ENCODE peak calls at places on chromosomes 6 and 20, in seven cellular contexts. M is NB4, N is mucosa of descending colon, Z is nephron progenitor cell, P is bronchial epithelial cell, A is foreskin fibroblast, U is heart left ventricle. K is an unnamed sample.

GRCh38 chr6:25150863-25151262 is 128.3 kb upstream of the CARMIL1 start:
- DNase-seq in M (no peak), N (no peak), Z (no peak), P (no peak), A (no peak), U (no peak), K (no peak)

GRCh38 chr20:31877684-31878083 is 7.2 kb downstream of the TTLL9 start:
- DNase-seq in M (no peak), N (no peak), Z (no peak), P (no peak), A (no peak), U (no peak), K (no peak)

GRCh38 chr6:26556263-26557070 is 18.3 kb downstream of the HMGN4 start:
- DNase-seq in M (peak), N (no peak), Z (peak), P (peak), A (peak), U (peak), K (no peak)

GRCh38 chr20:36128463-36129176 is 25.9 kb upstream of the EPB41L1 start:
- DNase-seq in M (peak), N (no peak), Z (no peak), P (peak), A (peak), U (no peak), K (no peak)

GRCh38 chr6:30543824-30544223 is 12.5 kb downstream of the GNL1 start:
- DNase-seq in M (no peak), N (no peak), Z (no peak), P (no peak), A (no peak), U (no peak), K (no peak)

GRCh38 chr20:51631011-51631950 is 88.8 kb upstream of the NFATC2 start:
- DNase-seq in M (peak), N (no peak), Z (no peak), P (peak), A (peak), U (peak), K (no peak)

GRCh38 chr6:37130704-37131103 is 39.2 kb upstream of the PIM1 start:
- DNase-seq in M (peak), N (peak), Z (no peak), P (peak), A (peak), U (peak), K (no peak)

GRCh38 chr20:54140486-54140885 is 33.3 kb downstream of the CYP24A1 start:
- DNase-seq in M (no peak), N (no peak), Z (no peak), P (no peak), A (no peak), U (no peak), K (no peak)

GRCh38 chr6:111950661-111951426 is 77.6 kb upstream of the FYN start:
- DNase-seq in M (no peak), N (no peak), Z (peak), P (no peak), A (peak), U (peak), K (no peak)

GRCh38 chr6:2695464-2696095 is 55.1 kb downstream of the MYLK4 start:
- DNase-seq in M (peak), N (no peak), Z (no peak), P (peak), A (no peak), U (no peak), K (no peak)

GRCh38 chr6:36387440-36388303 is at the start of gene ETV7:
- DNase-seq in M (peak), N (peak), Z (peak), P (no peak), A (no peak), U (no peak), K (no peak)

GRCh38 chr6:3181105-3181504 is 23.8 kb upstream of the TUBB2A start:
- DNase-seq in M (no peak), N (no peak), Z (no peak), P (no peak), A (no peak), U (no peak), K (no peak)

GRCh38 chr6:14286144-14286543 is 168.6 kb downstream of the CD83 start:
- DNase-seq in M (no peak), N (no peak), Z (no peak), P (peak), A (peak), U (no peak), K (no peak)

GRCh38 chr20:25139061-25139705 is 56.3 kb upstream of the ENTPD6 start:
- DNase-seq in M (no peak), N (no peak), Z (no peak), P (no peak), A (no peak), U (no peak), K (no peak)

GRCh38 chr20:62208805-62209755 is 11.0 kb downstream of the HRH3 start:
- DNase-seq in M (no peak), N (peak), Z (peak), P (no peak), A (no peak), U (no peak), K (no peak)

GRCh38 chr6:79570129-79570801 is 33.0 kb upstream of the LCA5 start:
- DNase-seq in M (no peak), N (no peak), Z (no peak), P (peak), A (peak), U (no peak), K (no peak)

GRCh38 chr6:79377047-79377446 is 142.6 kb upstream of the HMGN3 start:
- DNase-seq in M (no peak), N (no peak), Z (no peak), P (peak), A (peak), U (no peak), K (no peak)

GRCh38 chr20:25527949-25528348 is 57.4 kb downstream of the NINL start:
- DNase-seq in M (no peak), N (no peak), Z (no peak), P (no peak), A (no peak), U (no peak), K (no peak)

GRCh38 chr6:27541932-27542297 is 69.0 kb upstream of the ZNF184 start:
- DNase-seq in M (no peak), N (no peak), Z (no peak), P (no peak), A (no peak), U (no peak), K (no peak)

GRCh38 chr20:44014807-44015732 is 100.4 kb downstream of the TOX2 start:
- DNase-seq in M (no peak), N (no peak), Z (no peak), P (no peak), A (no peak), U (no peak), K (peak)

GRCh38 chr6:103893082-103893481 is 966.6 kb downstream of the HACE1 start:
- DNase-seq in M (no peak), N (no peak), Z (no peak), P (peak), A (no peak), U (no peak), K (no peak)

GRCh38 chr6:141866731-141867502 is 265.8 kb upstream of the GJE1 start:
- DNase-seq in M (no peak), N (no peak), Z (no peak), P (no peak), A (no peak), U (no peak), K (no peak)

GRCh38 chr6:46220351-46221220 is 49.8 kb upstream of the ENPP5 start:
- DNase-seq in M (peak), N (no peak), Z (no peak), P (no peak), A (no peak), U (no peak), K (no peak)

GRCh38 chr6:163983601-163984445 is 569.3 kb downstream of the QKI start:
- DNase-seq in M (no peak), N (no peak), Z (no peak), P (no peak), A (no peak), U (no peak), K (no peak)

GRCh38 chr6:27825025-27825823 is 87.0 kb downstream of the OR2B2 start:
- DNase-seq in M (no peak), N (no peak), Z (no peak), P (peak), A (no peak), U (no peak), K (no peak)

GRCh38 chr20:38523697-38524096 is 51.1 kb downstream of the RALGAPB start:
- DNase-seq in M (peak), N (no peak), Z (no peak), P (peak), A (peak), U (no peak), K (no peak)

GRCh38 chr20:20212675-20213096 is 155.2 kb upstream of the INSM1 start:
- DNase-seq in M (no peak), N (no peak), Z (no peak), P (no peak), A (no peak), U (peak), K (no peak)

GRCh38 chr6:45445749-45446454 is 68.2 kb upstream of the SUPT3H start:
- DNase-seq in M (peak), N (peak), Z (no peak), P (peak), A (peak), U (peak), K (no peak)

GRCh38 chr6:159463440-159463839 is 229.6 kb downstream of the SOD2 start:
- DNase-seq in M (peak), N (no peak), Z (no peak), P (peak), A (no peak), U (no peak), K (no peak)

GRCh38 chr6:105592329-105592728 is 189.4 kb upstream of the PREP start:
- DNase-seq in M (no peak), N (no peak), Z (no peak), P (peak), A (peak), U (no peak), K (no peak)

GRCh38 chr6:139006470-139006869 is 18.4 kb upstream of the REPS1 start:
- DNase-seq in M (no peak), N (no peak), Z (no peak), P (no peak), A (no peak), U (no peak), K (no peak)

GRCh38 chr6:27505209-27506027 is 32.5 kb upstream of the ZNF184 start:
- DNase-seq in M (peak), N (no peak), Z (peak), P (peak), A (peak), U (no peak), K (no peak)

GRCh38 chr6:129889580-129889979 is 28.5 kb upstream of the TMEM244 start:
- DNase-seq in M (peak), N (no peak), Z (no peak), P (peak), A (peak), U (no peak), K (no peak)

GRCh38 chr6:343960-344815 is 47.4 kb upstream of the IRF4 start:
- DNase-seq in M (no peak), N (no peak), Z (no peak), P (no peak), A (no peak), U (peak), K (no peak)

GRCh38 chr20:46348972-46349741 is 40.9 kb upstream of the CDH22 start:
- DNase-seq in M (peak), N (no peak), Z (peak), P (peak), A (no peak), U (peak), K (no peak)

GRCh38 chr20:44644384-44645131 is 6.9 kb downstream of the ADA start:
- DNase-seq in M (peak), N (no peak), Z (no peak), P (no peak), A (no peak), U (no peak), K (no peak)

GRCh38 chr20:40843251-40843650 is 154.2 kb upstream of the MAFB start:
- DNase-seq in M (no peak), N (no peak), Z (no peak), P (no peak), A (peak), U (no peak), K (no peak)

GRCh38 chr6:86856937-86857563 is 80.3 kb upstream of the HTR1E start:
- DNase-seq in M (peak), N (no peak), Z (peak), P (peak), A (peak), U (no peak), K (no peak)
- TF ChIP-seq CTCF in M (peak), N (no peak), Z (peak), P (peak), A (peak), U (peak), K (peak)

DNA sequence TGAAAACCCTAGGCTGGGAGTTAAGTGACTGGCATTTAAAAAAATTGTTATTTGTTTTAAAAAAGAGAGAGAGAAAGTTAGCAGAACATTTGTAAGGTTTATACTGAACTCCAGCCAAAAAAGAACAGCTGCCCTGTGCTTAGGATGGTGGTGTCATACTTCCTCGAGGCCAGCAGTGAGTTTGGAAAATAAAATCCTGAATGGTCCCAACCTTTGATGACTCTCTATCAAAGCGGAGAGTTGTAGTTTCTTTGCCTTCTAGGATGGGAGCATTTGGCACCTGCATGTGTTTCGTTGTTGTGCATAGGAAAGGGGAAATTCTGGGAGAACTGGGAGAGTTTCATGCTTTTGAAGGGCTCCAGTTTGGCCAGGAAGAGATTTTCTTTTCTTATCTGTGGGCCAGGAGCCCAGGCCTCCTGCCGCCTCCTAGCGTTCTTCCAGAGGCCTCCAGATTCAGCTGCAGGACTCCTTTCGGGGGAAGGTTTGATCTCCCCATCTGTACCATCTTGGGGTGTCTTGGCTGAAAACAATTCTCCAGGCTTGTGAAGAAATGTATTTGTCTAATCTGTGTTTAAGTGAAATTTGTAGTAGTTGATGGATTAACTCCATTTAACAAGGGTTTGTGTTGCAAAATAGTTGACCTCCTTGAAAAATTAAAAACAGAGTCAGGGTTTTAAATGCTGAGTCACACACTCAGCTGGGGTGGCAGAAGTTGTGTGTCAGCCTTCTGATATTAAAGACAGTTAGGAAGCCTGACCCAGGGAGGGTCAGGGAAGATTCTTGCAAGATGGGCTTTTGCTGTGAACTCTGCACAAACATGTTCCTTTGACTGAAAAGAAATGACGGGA is 63.4 kb downstream of the TXNDC5 start:
- DNase-seq in M (peak), N (no peak), Z (no peak), P (peak), A (peak), U (no peak), K (no peak)
- TF ChIP-seq CTCF in M (no peak), N (no peak), Z (no peak), P (no peak), A (no peak), U (no peak), K (no peak)

GRCh38 chr6:12957321-12958051 is 240.9 kb downstream of the PHACTR1 start:
- DNase-seq in M (peak), N (peak), Z (peak), P (peak), A (peak), U (peak), K (no peak)
- TF ChIP-seq CTCF in M (no peak), N (no peak), Z (no peak), P (no peak), A (no peak), U (peak), K (peak)

GRCh38 chr20:1474817-1475603 is 8.4 kb upstream of the NSFL1C start:
- DNase-seq in M (peak), N (no peak), Z (no peak), P (peak), A (no peak), U (no peak), K (no peak)
- TF ChIP-seq CTCF in M (peak), N (no peak), Z (no peak), P (peak), A (no peak), U (no peak), K (no peak)